ENCODE peak calls at places on chromosomes 6 and 20, in five cellular contexts. L is substantia nigra, G is colonic mucosa, F is germinal center, I is EL. V is an unnamed sample.
A peak's percentile ranks its signal among the peaks of the same experiment; 100 is the strongest.

GRCh38 chr20:58693226-58694006 is 816 bp downstream of the NPEPL1 start:
- DNase-seq in G (peak; percentile 36), L (no peak), I (no peak), F (no peak), V (no peak)

GRCh38 chr20:33933469-33933909 is 60.2 kb upstream of the RALY start:
- DNase-seq in L (peak; percentile 56), G (peak; percentile 66), F (peak; percentile 19), I (peak; percentile 68), V (peak; percentile 47)

GRCh38 chr20:46703435-46703834 is 6.0 kb upstream of the SLC2A10 start:
- DNase-seq in L (no peak), G (no peak), I (no peak), F (no peak), V (no peak)

GRCh38 chr20:20713244-20713765 is 861 bp upstream of the RALGAPA2 start:
- DNase-seq in F (no peak), I (peak; percentile 5), L (no peak), G (no peak), V (peak; percentile 6)

GRCh38 chr20:20546402-20546801 is 166.0 kb downstream of the RALGAPA2 start:
- DNase-seq in I (no peak), G (no peak), L (no peak), F (no peak), V (no peak)

GRCh38 chr6:79082304-79082703 is 4.2 kb upstream of the PHIP start:
- DNase-seq in G (no peak), L (no peak), F (no peak), I (no peak), V (no peak)

GRCh38 chr6:122663981-122664380 is 53.8 kb downstream of the PKIB start:
- DNase-seq in I (no peak), L (no peak), G (no peak), F (no peak), V (no peak)

GRCh38 chr20:20214757-20215275 is 153.1 kb upstream of the INSM1 start:
- DNase-seq in G (no peak), L (no peak), F (no peak), I (no peak), V (no peak)

GRCh38 chr6:137342607-137343186 is 123.5 kb upstream of the IFNGR1 start:
- DNase-seq in L (no peak), I (no peak), F (no peak), G (no peak), V (peak; percentile 64)

GRCh38 chr6:51936536-51936935 is 150.9 kb downstream of the PKHD1 start:
- DNase-seq in L (no peak), F (no peak), I (no peak), G (no peak), V (no peak)

GRCh38 chr20:14925286-14925685 is 587.9 kb upstream of the FLRT3 start:
- DNase-seq in G (no peak), F (no peak), I (peak; percentile 13), L (no peak), V (no peak)

GRCh38 chr6:56699066-56699654 is 56.5 kb upstream of the DST start:
- DNase-seq in I (peak; percentile 34), F (peak; percentile 4), L (no peak), G (no peak), V (no peak)

GRCh38 chr6:161048636-161049035 is 57.1 kb downstream of the MAP3K4 start:
- DNase-seq in G (no peak), I (peak; percentile 20), L (no peak), F (no peak), V (no peak)

GRCh38 chr6:169454204-169454871 is 200.7 kb upstream of the THBS2 start:
- DNase-seq in G (no peak), L (no peak), I (peak; percentile 85), F (no peak), V (no peak)

GRCh38 chr20:39850821-39851330 is 838.2 kb downstream of the MAFB start:
- DNase-seq in L (no peak), I (peak; percentile 42), G (no peak), F (no peak), V (no peak)

GRCh38 chr20:61785567-61785816 is 280.2 kb downstream of the TAF4 start:
- DNase-seq in L (no peak), I (no peak), F (no peak), G (no peak), V (peak; percentile 43)

V was measured in posterior cingulate gyrus.